ENCODE peak calls at places on chromosomes 13 and 19, in four cellular contexts. One of them, this sample, is unnamed.

GRCh38 chr13:40251343-40252032 is 415.0 kb downstream of the FOXO1 start:
- DNase-seq in tibial nerve: no peak
- DNase-seq in fibroblast of pulmonary artery: peak; percentile 73
- DNase-seq in heart right ventricle: no peak
- DNase-seq in this sample: no peak

GRCh38 chr19:16024266-16025107 is 51.8 kb upstream of the TPM4 start:
- DNase-seq in heart right ventricle: no peak
- DNase-seq in tibial nerve: no peak
- DNase-seq in fibroblast of pulmonary artery: no peak
- DNase-seq in this sample: no peak

GRCh38 chr13:23858586-23858985 is 30.6 kb downstream of the MIPEP start:
- DNase-seq in heart right ventricle: no peak
- DNase-seq in fibroblast of pulmonary artery: no peak
- DNase-seq in tibial nerve: no peak
- DNase-seq in this sample: no peak

GRCh38 chr19:46919324-46919723 is 58.5 kb downstream of the ARHGAP35 start:
- DNase-seq in tibial nerve: no peak
- DNase-seq in fibroblast of pulmonary artery: no peak
- DNase-seq in heart right ventricle: no peak
- DNase-seq in this sample: no peak

GRCh38 chr13:42181381-42181953 is 90.5 kb upstream of the AKAP11 start:
- DNase-seq in fibroblast of pulmonary artery: no peak
- DNase-seq in heart right ventricle: no peak
- DNase-seq in tibial nerve: no peak
- DNase-seq in this sample: no peak

GRCh38 chr13:26075498-26075897 is 23.7 kb upstream of the SHISA2 start:
- DNase-seq in tibial nerve: peak; percentile 18
- DNase-seq in fibroblast of pulmonary artery: no peak
- DNase-seq in heart right ventricle: no peak
- DNase-seq in this sample: no peak

GRCh38 chr19:30719991-30720329 is 347.8 kb downstream of the ZNF536 start:
- DNase-seq in heart right ventricle: peak; percentile 17
- DNase-seq in fibroblast of pulmonary artery: no peak
- DNase-seq in tibial nerve: peak; percentile 16
- DNase-seq in this sample: no peak

GRCh38 chr19:16161848-16162247 is 11.5 kb downstream of the CIB3 start:
- DNase-seq in fibroblast of pulmonary artery: peak; percentile 66
- DNase-seq in heart right ventricle: no peak
- DNase-seq in tibial nerve: no peak
- DNase-seq in this sample: no peak

GRCh38 chr19:48379058-48379457 is 12.3 kb downstream of the KDELR1 start:
- DNase-seq in fibroblast of pulmonary artery: no peak
- DNase-seq in tibial nerve: no peak
- DNase-seq in heart right ventricle: no peak
- DNase-seq in this sample: no peak

GRCh38 chr13:113902956-113903355 is 39.1 kb upstream of the GAS6 start:
- DNase-seq in tibial nerve: no peak
- DNase-seq in fibroblast of pulmonary artery: no peak
- DNase-seq in heart right ventricle: no peak
- DNase-seq in this sample: no peak

GRCh38 chr13:30561506-30561905 is 56.2 kb upstream of the USPL1 start:
- DNase-seq in tibial nerve: no peak
- DNase-seq in heart right ventricle: no peak
- DNase-seq in fibroblast of pulmonary artery: no peak
- DNase-seq in this sample: no peak

GRCh38 chr19:3094638-3095374 is 644 bp downstream of the GNA11 start:
- DNase-seq in tibial nerve: no peak
- DNase-seq in heart right ventricle: no peak
- DNase-seq in fibroblast of pulmonary artery: peak; percentile 17
- DNase-seq in this sample: peak; percentile 47

GRCh38 chr13:47472516-47472915 is 528.6 kb downstream of the SUCLA2 start:
- DNase-seq in fibroblast of pulmonary artery: no peak
- DNase-seq in heart right ventricle: no peak
- DNase-seq in tibial nerve: no peak
- DNase-seq in this sample: no peak

GRCh38 chr19:30862876-30863275 is 486.4 kb downstream of the TSHZ3 start:
- DNase-seq in heart right ventricle: no peak
- DNase-seq in fibroblast of pulmonary artery: no peak
- DNase-seq in tibial nerve: no peak
- DNase-seq in this sample: no peak

GRCh38 chr19:41501854-41502253 is 58.9 kb downstream of the ERICH4 start:
- DNase-seq in tibial nerve: no peak
- DNase-seq in heart right ventricle: no peak
- DNase-seq in fibroblast of pulmonary artery: no peak
- DNase-seq in this sample: no peak

GRCh38 chr13:103514188-103514587 is 448.0 kb upstream of the SLC10A2 start:
- DNase-seq in heart right ventricle: no peak
- DNase-seq in fibroblast of pulmonary artery: no peak
- DNase-seq in tibial nerve: no peak
- DNase-seq in this sample: no peak

GRCh38 chr13:84607614-84608013 is 725.3 kb upstream of the SLITRK1 start:
- DNase-seq in tibial nerve: peak; percentile 5
- DNase-seq in heart right ventricle: no peak
- DNase-seq in fibroblast of pulmonary artery: peak; percentile 70
- DNase-seq in this sample: no peak

GRCh38 chr19:7783991-7784421 is 21.0 kb downstream of the CLEC4M start:
- DNase-seq in fibroblast of pulmonary artery: peak; percentile 55
- DNase-seq in heart right ventricle: no peak
- DNase-seq in tibial nerve: peak; percentile 15
- DNase-seq in this sample: no peak

GRCh38 chr19:2661615-2662014 is 40.9 kb downstream of the GNG7 start:
- DNase-seq in heart right ventricle: no peak
- DNase-seq in tibial nerve: no peak
- DNase-seq in fibroblast of pulmonary artery: no peak
- DNase-seq in this sample: no peak

GRCh38 chr19:55031178-55031577 is 6.9 kb downstream of the GP6 start:
- DNase-seq in tibial nerve: no peak
- DNase-seq in fibroblast of pulmonary artery: no peak
- DNase-seq in heart right ventricle: no peak
- DNase-seq in this sample: no peak

DNA sequence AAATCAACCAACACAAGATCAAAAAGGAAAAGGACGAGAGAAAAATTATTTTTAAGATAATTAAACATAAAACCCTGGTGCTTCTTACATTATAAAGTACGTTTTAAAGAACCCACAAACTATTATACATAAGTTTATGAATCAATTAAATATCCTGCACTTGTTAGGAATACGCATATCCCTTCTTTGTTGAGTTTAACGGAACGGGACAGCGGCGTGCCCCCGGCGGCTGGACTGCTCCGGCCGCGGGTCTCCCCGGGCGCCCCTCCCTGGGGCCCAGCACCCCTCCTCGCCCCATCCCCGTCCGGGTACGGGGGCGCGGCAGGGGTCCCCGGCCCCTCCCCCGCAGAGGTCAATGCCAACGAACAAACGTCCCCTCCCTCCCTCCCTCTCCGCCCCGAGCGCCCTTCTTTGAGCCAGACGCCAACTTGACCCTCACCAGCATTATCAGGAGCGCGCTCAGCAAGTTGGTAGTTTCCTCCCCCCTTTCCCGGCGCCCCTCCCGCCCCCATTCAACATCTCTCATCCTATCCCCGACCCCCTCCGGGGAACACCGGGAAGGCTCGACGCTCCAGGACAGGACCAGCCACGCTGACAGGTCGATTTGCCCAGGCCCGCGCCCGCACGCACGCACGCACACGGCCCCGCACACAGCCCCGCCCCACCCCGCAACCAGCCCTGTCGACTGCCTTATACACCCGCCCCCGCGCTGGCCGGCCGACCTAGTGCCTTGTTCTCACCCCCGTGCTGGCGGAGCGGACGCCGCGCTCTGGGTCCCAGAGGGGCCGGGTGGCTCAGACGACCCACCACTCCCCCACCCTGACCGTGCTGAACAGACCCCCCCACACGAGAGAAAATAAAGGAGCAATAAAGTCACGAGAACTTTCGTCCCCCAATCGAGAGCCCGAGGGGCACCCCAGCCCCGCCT is 5.1 kb downstream of the LYL1 start:
- DNase-seq in heart right ventricle: no peak
- DNase-seq in fibroblast of pulmonary artery: no peak
- DNase-seq in tibial nerve: peak; percentile 49
- DNase-seq in this sample: no peak
- H3K4me3 ChIP-seq in heart right ventricle: peak overlapping the region; percentile 45
- H3K4me3 ChIP-seq in fibroblast of pulmonary artery: no peak overlapping the region
- H3K4me3 ChIP-seq in tibial nerve: peak overlapping the region; percentile 57
- H3K4me3 ChIP-seq in this sample: peak overlapping the region; percentile 66

DNA sequence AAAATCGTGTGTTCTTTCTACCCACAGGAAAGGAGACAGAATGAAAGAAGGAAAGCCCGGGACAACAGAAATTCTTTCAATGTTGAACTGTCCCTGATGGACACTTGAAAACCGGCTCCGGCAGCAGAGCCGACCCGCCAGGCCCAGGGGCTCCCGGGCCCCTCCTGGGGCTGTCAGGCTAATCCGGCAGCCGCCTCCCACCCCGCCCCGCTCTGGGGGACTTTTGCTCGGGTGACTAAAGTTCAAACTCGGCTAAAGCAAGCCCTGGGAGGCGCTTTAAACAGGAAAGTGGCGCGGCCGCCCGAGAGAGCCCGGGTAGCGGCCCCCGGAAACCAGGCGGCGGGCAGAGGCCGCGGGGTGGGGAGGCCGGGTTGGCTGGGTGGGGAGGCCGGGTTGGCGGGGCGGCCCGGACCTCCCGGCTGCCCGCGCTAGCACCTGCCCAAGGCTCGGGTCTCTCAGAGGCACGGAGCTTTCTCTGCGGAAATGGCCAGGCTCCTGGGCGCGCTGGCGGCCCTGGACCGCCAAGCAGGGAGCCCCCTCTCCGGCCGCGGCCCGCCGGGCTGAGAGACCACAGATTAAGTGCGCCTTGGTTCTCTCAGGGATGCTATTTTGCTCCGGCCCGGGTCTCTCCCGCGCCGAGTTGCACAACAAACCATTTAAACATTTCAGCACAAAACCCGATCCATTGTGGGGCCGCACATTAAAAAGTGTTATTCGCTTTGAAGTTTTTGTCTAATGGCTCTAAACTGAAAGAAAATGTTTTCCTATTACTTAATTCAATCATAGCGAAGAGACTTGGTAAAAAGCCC is 2.6 kb upstream of the GSX1 start:
- DNase-seq in tibial nerve: no peak
- DNase-seq in fibroblast of pulmonary artery: no peak
- DNase-seq in heart right ventricle: no peak
- DNase-seq in this sample: peak; percentile 20
- H3K4me3 ChIP-seq in tibial nerve: peak overlapping the region; percentile 34
- H3K4me3 ChIP-seq in fibroblast of pulmonary artery: no peak overlapping the region
- H3K4me3 ChIP-seq in heart right ventricle: peak overlapping the region; percentile 18
- H3K4me3 ChIP-seq in this sample: peak overlapping the region; percentile 69

GRCh38 chr19:44050740-44051653 is 839 bp upstream of the ZNF223 start:
- DNase-seq in tibial nerve: no peak
- DNase-seq in heart right ventricle: no peak
- DNase-seq in fibroblast of pulmonary artery: peak; percentile 8
- DNase-seq in this sample: no peak
- H3K4me3 ChIP-seq in tibial nerve: peak overlapping the region; percentile 67
- H3K4me3 ChIP-seq in heart right ventricle: peak overlapping the region; percentile 81
- H3K4me3 ChIP-seq in fibroblast of pulmonary artery: peak overlapping the region; percentile 82
- H3K4me3 ChIP-seq in this sample: peak overlapping the region; percentile 90

GRCh38 chr13:67204731-67205130 is 25.4 kb downstream of the PCDH9 start:
- DNase-seq in heart right ventricle: no peak
- DNase-seq in tibial nerve: no peak
- DNase-seq in fibroblast of pulmonary artery: no peak
- DNase-seq in this sample: no peak
- H3K4me3 ChIP-seq in heart right ventricle: no peak overlapping the region
- H3K4me3 ChIP-seq in tibial nerve: no peak overlapping the region
- H3K4me3 ChIP-seq in fibroblast of pulmonary artery: no peak overlapping the region
- H3K4me3 ChIP-seq in this sample: no peak overlapping the region

GRCh38 chr13:44385401-44385800 is 11.8 kb downstream of the SERP2 start:
- DNase-seq in tibial nerve: no peak
- DNase-seq in heart right ventricle: no peak
- DNase-seq in fibroblast of pulmonary artery: peak; percentile 23
- DNase-seq in this sample: no peak

GRCh38 chr13:44380404-44381165 is 7.0 kb downstream of the SERP2 start:
- DNase-seq in tibial nerve: no peak
- DNase-seq in heart right ventricle: no peak
- DNase-seq in fibroblast of pulmonary artery: no peak
- DNase-seq in this sample: no peak

GRCh38 chr13:44383945-44384344 is 10.3 kb downstream of the SERP2 start:
- DNase-seq in fibroblast of pulmonary artery: no peak
- DNase-seq in heart right ventricle: no peak
- DNase-seq in tibial nerve: no peak
- DNase-seq in this sample: no peak

GRCh38 chr13:44384778-44385177 is 11.2 kb downstream of the SERP2 start:
- DNase-seq in tibial nerve: no peak
- DNase-seq in fibroblast of pulmonary artery: no peak
- DNase-seq in heart right ventricle: no peak
- DNase-seq in this sample: no peak

GRCh38 chr13:44382635-44383145 is 9.1 kb downstream of the SERP2 start:
- DNase-seq in fibroblast of pulmonary artery: no peak
- DNase-seq in tibial nerve: no peak
- DNase-seq in heart right ventricle: no peak
- DNase-seq in this sample: no peak
- H3K4me3 ChIP-seq in fibroblast of pulmonary artery: no peak overlapping the region
- H3K4me3 ChIP-seq in tibial nerve: no peak overlapping the region
- H3K4me3 ChIP-seq in heart right ventricle: no peak overlapping the region
- H3K4me3 ChIP-seq in this sample: no peak overlapping the region

GRCh38 chr13:45218689-45219088 is 17.8 kb upstream of the KCTD4 start:
- DNase-seq in heart right ventricle: no peak
- DNase-seq in tibial nerve: no peak
- DNase-seq in fibroblast of pulmonary artery: no peak
- DNase-seq in this sample: no peak

GRCh38 chr13:45222919-45223318 is 22.1 kb upstream of the KCTD4 start:
- DNase-seq in fibroblast of pulmonary artery: no peak
- DNase-seq in tibial nerve: no peak
- DNase-seq in heart right ventricle: no peak
- DNase-seq in this sample: no peak

GRCh38 chr13:45219123-45219891 is 18.5 kb upstream of the KCTD4 start:
- DNase-seq in heart right ventricle: no peak
- DNase-seq in fibroblast of pulmonary artery: no peak
- DNase-seq in tibial nerve: no peak
- DNase-seq in this sample: no peak

GRCh38 chr13:45220403-45220802 is 19.6 kb upstream of the KCTD4 start:
- DNase-seq in fibroblast of pulmonary artery: no peak
- DNase-seq in heart right ventricle: no peak
- DNase-seq in tibial nerve: no peak
- DNase-seq in this sample: no peak

GRCh38 chr13:45219938-45220375 is 19.1 kb upstream of the KCTD4 start:
- DNase-seq in heart right ventricle: no peak
- DNase-seq in tibial nerve: no peak
- DNase-seq in fibroblast of pulmonary artery: peak; percentile 68
- DNase-seq in this sample: no peak
- H3K4me3 ChIP-seq in heart right ventricle: no peak overlapping the region
- H3K4me3 ChIP-seq in tibial nerve: no peak overlapping the region
- H3K4me3 ChIP-seq in fibroblast of pulmonary artery: no peak overlapping the region
- H3K4me3 ChIP-seq in this sample: no peak overlapping the region

DNA sequence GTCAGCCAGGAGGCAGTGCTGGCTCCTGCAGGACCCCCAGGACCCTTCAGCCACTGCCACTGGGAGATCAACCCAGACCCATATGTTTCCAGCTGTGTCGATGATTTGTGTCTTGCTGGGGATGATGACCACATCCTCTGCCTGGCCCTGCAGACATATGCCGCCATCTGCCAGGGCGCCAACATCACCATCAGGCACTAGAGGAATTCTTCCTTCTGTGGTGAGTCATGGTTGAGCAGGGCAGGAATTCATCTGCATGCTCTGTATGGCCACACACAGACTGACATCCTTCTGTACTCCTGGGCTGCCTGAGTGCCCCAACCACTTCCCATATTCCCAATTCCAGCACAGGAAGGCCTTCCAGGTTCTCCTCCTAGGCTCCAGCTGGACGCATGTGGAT is 27.1 kb upstream of the FXYD3 start:
- DNase-seq in fibroblast of pulmonary artery: peak; percentile 68
- DNase-seq in heart right ventricle: no peak
- DNase-seq in tibial nerve: no peak
- DNase-seq in this sample: no peak
- H3K4me3 ChIP-seq in fibroblast of pulmonary artery: no peak overlapping the region
- H3K4me3 ChIP-seq in heart right ventricle: no peak overlapping the region
- H3K4me3 ChIP-seq in tibial nerve: no peak overlapping the region
- H3K4me3 ChIP-seq in this sample: no peak overlapping the region

GRCh38 chr13:37365496-37365895 is 233.1 kb downstream of the POSTN start:
- DNase-seq in heart right ventricle: no peak
- DNase-seq in tibial nerve: no peak
- DNase-seq in fibroblast of pulmonary artery: no peak
- DNase-seq in this sample: no peak
- H3K4me3 ChIP-seq in heart right ventricle: no peak overlapping the region
- H3K4me3 ChIP-seq in tibial nerve: no peak overlapping the region
- H3K4me3 ChIP-seq in fibroblast of pulmonary artery: no peak overlapping the region
- H3K4me3 ChIP-seq in this sample: no peak overlapping the region

This sample was measured in CD4-positive, CD25-positive, alpha-beta regulatory T cell.